ENCODE peak calls at places on chromosome 3, in nine cellular contexts. One of them, this sample, is unnamed.

GRCh38 chr3:101928890-101929289 is 79.6 kb downstream of the NFKBIZ start:
- DNase-seq in ecto neural progenitor cell: no peak
- DNase-seq in left cardiac atrium: no peak
- DNase-seq in stimulated activated CD8-positive, alpha-beta memory T cell treated with anti-CD3 and anti-CD28 coated beads, Interleukin-15, amount 100 ng/mL, for 4 hours: no peak
- DNase-seq in thoracic aorta: no peak
- DNase-seq in progenitor cell of endocrine pancreas: no peak
- DNase-seq in Calu3: peak; percentile 35
- DNase-seq in activated CD4-positive, alpha-beta T cell treated with anti-CD3 and anti-CD28 coated beads, Interleukin-2, amount 50 U/mL, for 4 hours: no peak
- DNase-seq in HuH-7.5: no peak
- DNase-seq in this sample: no peak

GRCh38 chr3:49616491-49616941 is 57.6 kb upstream of the APEH start:
- DNase-seq in progenitor cell of endocrine pancreas: no peak
- DNase-seq in activated CD4-positive, alpha-beta T cell treated with anti-CD3 and anti-CD28 coated beads, Interleukin-2, amount 50 U/mL, for 4 hours: no peak
- DNase-seq in Calu3: no peak
- DNase-seq in thoracic aorta: no peak
- DNase-seq in ecto neural progenitor cell: no peak
- DNase-seq in left cardiac atrium: no peak
- DNase-seq in HuH-7.5: no peak
- DNase-seq in stimulated activated CD8-positive, alpha-beta memory T cell treated with anti-CD3 and anti-CD28 coated beads, Interleukin-15, amount 100 ng/mL, for 4 hours: no peak
- DNase-seq in this sample: no peak

GRCh38 chr3:23175361-23176073 is 27.6 kb upstream of the UBE2E2 start:
- DNase-seq in activated CD4-positive, alpha-beta T cell treated with anti-CD3 and anti-CD28 coated beads, Interleukin-2, amount 50 U/mL, for 4 hours: no peak
- DNase-seq in ecto neural progenitor cell: no peak
- DNase-seq in Calu3: no peak
- DNase-seq in left cardiac atrium: no peak
- DNase-seq in thoracic aorta: no peak
- DNase-seq in progenitor cell of endocrine pancreas: no peak
- DNase-seq in stimulated activated CD8-positive, alpha-beta memory T cell treated with anti-CD3 and anti-CD28 coated beads, Interleukin-15, amount 100 ng/mL, for 4 hours: no peak
- DNase-seq in HuH-7.5: no peak
- DNase-seq in this sample: no peak

GRCh38 chr3:56855856-56856538 is 54.2 kb upstream of the ARHGEF3 start:
- DNase-seq in thoracic aorta: no peak
- DNase-seq in stimulated activated CD8-positive, alpha-beta memory T cell treated with anti-CD3 and anti-CD28 coated beads, Interleukin-15, amount 100 ng/mL, for 4 hours: no peak
- DNase-seq in left cardiac atrium: peak; percentile 43
- DNase-seq in ecto neural progenitor cell: peak; percentile 70
- DNase-seq in activated CD4-positive, alpha-beta T cell treated with anti-CD3 and anti-CD28 coated beads, Interleukin-2, amount 50 U/mL, for 4 hours: peak; percentile 6
- DNase-seq in Calu3: peak; percentile 18
- DNase-seq in HuH-7.5: no peak
- DNase-seq in progenitor cell of endocrine pancreas: no peak
- DNase-seq in this sample: peak; percentile 27

GRCh38 chr3:183058351-183058750 is 40.9 kb downstream of the MCCC1 start:
- DNase-seq in activated CD4-positive, alpha-beta T cell treated with anti-CD3 and anti-CD28 coated beads, Interleukin-2, amount 50 U/mL, for 4 hours: no peak
- DNase-seq in stimulated activated CD8-positive, alpha-beta memory T cell treated with anti-CD3 and anti-CD28 coated beads, Interleukin-15, amount 100 ng/mL, for 4 hours: no peak
- DNase-seq in ecto neural progenitor cell: no peak
- DNase-seq in left cardiac atrium: no peak
- DNase-seq in Calu3: no peak
- DNase-seq in HuH-7.5: no peak
- DNase-seq in progenitor cell of endocrine pancreas: no peak
- DNase-seq in thoracic aorta: no peak
- DNase-seq in this sample: no peak

GRCh38 chr3:177610677-177611654 is 413.7 kb upstream of the TBL1XR1 start:
- DNase-seq in stimulated activated CD8-positive, alpha-beta memory T cell treated with anti-CD3 and anti-CD28 coated beads, Interleukin-15, amount 100 ng/mL, for 4 hours: no peak
- DNase-seq in progenitor cell of endocrine pancreas: no peak
- DNase-seq in activated CD4-positive, alpha-beta T cell treated with anti-CD3 and anti-CD28 coated beads, Interleukin-2, amount 50 U/mL, for 4 hours: no peak
- DNase-seq in Calu3: peak; percentile 88
- DNase-seq in left cardiac atrium: peak; percentile 25
- DNase-seq in ecto neural progenitor cell: no peak
- DNase-seq in thoracic aorta: no peak
- DNase-seq in HuH-7.5: no peak
- DNase-seq in this sample: no peak

GRCh38 chr3:53318522-53318921 is 28.8 kb downstream of the DCP1A start:
- DNase-seq in activated CD4-positive, alpha-beta T cell treated with anti-CD3 and anti-CD28 coated beads, Interleukin-2, amount 50 U/mL, for 4 hours: no peak
- DNase-seq in ecto neural progenitor cell: no peak
- DNase-seq in progenitor cell of endocrine pancreas: no peak
- DNase-seq in Calu3: no peak
- DNase-seq in HuH-7.5: no peak
- DNase-seq in stimulated activated CD8-positive, alpha-beta memory T cell treated with anti-CD3 and anti-CD28 coated beads, Interleukin-15, amount 100 ng/mL, for 4 hours: no peak
- DNase-seq in left cardiac atrium: no peak
- DNase-seq in thoracic aorta: no peak
- DNase-seq in this sample: no peak

GRCh38 chr3:125140817-125141595 is 71.5 kb downstream of the SLC12A8 start:
- DNase-seq in ecto neural progenitor cell: no peak
- DNase-seq in stimulated activated CD8-positive, alpha-beta memory T cell treated with anti-CD3 and anti-CD28 coated beads, Interleukin-15, amount 100 ng/mL, for 4 hours: no peak
- DNase-seq in thoracic aorta: no peak
- DNase-seq in activated CD4-positive, alpha-beta T cell treated with anti-CD3 and anti-CD28 coated beads, Interleukin-2, amount 50 U/mL, for 4 hours: no peak
- DNase-seq in HuH-7.5: no peak
- DNase-seq in Calu3: no peak
- DNase-seq in progenitor cell of endocrine pancreas: no peak
- DNase-seq in left cardiac atrium: no peak
- DNase-seq in this sample: no peak

GRCh38 chr3:125125822-125126245 is 70.0 kb upstream of the HEG1 start:
- DNase-seq in progenitor cell of endocrine pancreas: no peak
- DNase-seq in activated CD4-positive, alpha-beta T cell treated with anti-CD3 and anti-CD28 coated beads, Interleukin-2, amount 50 U/mL, for 4 hours: no peak
- DNase-seq in ecto neural progenitor cell: no peak
- DNase-seq in thoracic aorta: no peak
- DNase-seq in stimulated activated CD8-positive, alpha-beta memory T cell treated with anti-CD3 and anti-CD28 coated beads, Interleukin-15, amount 100 ng/mL, for 4 hours: no peak
- DNase-seq in left cardiac atrium: no peak
- DNase-seq in Calu3: no peak
- DNase-seq in HuH-7.5: no peak
- DNase-seq in this sample: no peak

GRCh38 chr3:138862924-138863775 is 28.4 kb upstream of the PIK3CB start:
- DNase-seq in left cardiac atrium: peak; percentile 46
- DNase-seq in Calu3: peak; percentile 87
- DNase-seq in thoracic aorta: no peak
- DNase-seq in HuH-7.5: peak; percentile 70
- DNase-seq in ecto neural progenitor cell: no peak
- DNase-seq in progenitor cell of endocrine pancreas: peak; percentile 19
- DNase-seq in stimulated activated CD8-positive, alpha-beta memory T cell treated with anti-CD3 and anti-CD28 coated beads, Interleukin-15, amount 100 ng/mL, for 4 hours: no peak
- DNase-seq in activated CD4-positive, alpha-beta T cell treated with anti-CD3 and anti-CD28 coated beads, Interleukin-2, amount 50 U/mL, for 4 hours: no peak
- DNase-seq in this sample: no peak

GRCh38 chr3:172517859-172518466 is 5.3 kb downstream of the TNFSF10 start:
- DNase-seq in ecto neural progenitor cell: no peak
- DNase-seq in thoracic aorta: no peak
- DNase-seq in left cardiac atrium: no peak
- DNase-seq in progenitor cell of endocrine pancreas: no peak
- DNase-seq in stimulated activated CD8-positive, alpha-beta memory T cell treated with anti-CD3 and anti-CD28 coated beads, Interleukin-15, amount 100 ng/mL, for 4 hours: no peak
- DNase-seq in activated CD4-positive, alpha-beta T cell treated with anti-CD3 and anti-CD28 coated beads, Interleukin-2, amount 50 U/mL, for 4 hours: peak; percentile 70
- DNase-seq in Calu3: no peak
- DNase-seq in HuH-7.5: no peak
- DNase-seq in this sample: no peak

GRCh38 chr3:18919158-18919557 is 229.2 kb upstream of the KCNH8 start:
- DNase-seq in left cardiac atrium: no peak
- DNase-seq in HuH-7.5: no peak
- DNase-seq in Calu3: no peak
- DNase-seq in activated CD4-positive, alpha-beta T cell treated with anti-CD3 and anti-CD28 coated beads, Interleukin-2, amount 50 U/mL, for 4 hours: no peak
- DNase-seq in stimulated activated CD8-positive, alpha-beta memory T cell treated with anti-CD3 and anti-CD28 coated beads, Interleukin-15, amount 100 ng/mL, for 4 hours: no peak
- DNase-seq in thoracic aorta: no peak
- DNase-seq in ecto neural progenitor cell: no peak
- DNase-seq in progenitor cell of endocrine pancreas: no peak
- DNase-seq in this sample: no peak

GRCh38 chr3:100740207-100740606 is 30.9 kb downstream of the TFG start:
- DNase-seq in progenitor cell of endocrine pancreas: no peak
- DNase-seq in activated CD4-positive, alpha-beta T cell treated with anti-CD3 and anti-CD28 coated beads, Interleukin-2, amount 50 U/mL, for 4 hours: no peak
- DNase-seq in ecto neural progenitor cell: no peak
- DNase-seq in stimulated activated CD8-positive, alpha-beta memory T cell treated with anti-CD3 and anti-CD28 coated beads, Interleukin-15, amount 100 ng/mL, for 4 hours: no peak
- DNase-seq in thoracic aorta: no peak
- DNase-seq in Calu3: no peak
- DNase-seq in HuH-7.5: no peak
- DNase-seq in left cardiac atrium: no peak
- DNase-seq in this sample: no peak

GRCh38 chr3:48851407-48851806 is 3.7 kb upstream of the PRKAR2A start:
- DNase-seq in ecto neural progenitor cell: peak; percentile 66
- DNase-seq in stimulated activated CD8-positive, alpha-beta memory T cell treated with anti-CD3 and anti-CD28 coated beads, Interleukin-15, amount 100 ng/mL, for 4 hours: no peak
- DNase-seq in activated CD4-positive, alpha-beta T cell treated with anti-CD3 and anti-CD28 coated beads, Interleukin-2, amount 50 U/mL, for 4 hours: no peak
- DNase-seq in thoracic aorta: no peak
- DNase-seq in progenitor cell of endocrine pancreas: no peak
- DNase-seq in HuH-7.5: no peak
- DNase-seq in left cardiac atrium: no peak
- DNase-seq in Calu3: no peak
- DNase-seq in this sample: no peak

This sample was measured in left ventricle myocardium inferior.